ENCODE peak calls at places on chromosomes 7 and 10, in eight cellular contexts. One of them, this sample, is unnamed.

GRCh38 chr10:69088801-69089501 is 1.0 kb downstream of the SRGN start:
- DNase-seq in dorsolateral prefrontal cortex: no peak
- DNase-seq in colonic mucosa: no peak
- DNase-seq in heart right ventricle: no peak
- DNase-seq in mammary epithelial cell: no peak
- DNase-seq in IMR-90: peak
- DNase-seq in bronchial epithelial cell: no peak
- DNase-seq in CD8-positive, alpha-beta memory T cell: peak
- DNase-seq in this sample: no peak

GRCh38 chr7:12630615-12630884 is 56.9 kb upstream of the ARL4A start:
- DNase-seq in CD8-positive, alpha-beta memory T cell: no peak
- DNase-seq in IMR-90: no peak
- DNase-seq in heart right ventricle: no peak
- DNase-seq in bronchial epithelial cell: no peak
- DNase-seq in mammary epithelial cell: no peak
- DNase-seq in colonic mucosa: no peak
- DNase-seq in dorsolateral prefrontal cortex: no peak
- DNase-seq in this sample: no peak

GRCh38 chr7:85103962-85104361 is 82.9 kb downstream of the SEMA3D start:
- DNase-seq in heart right ventricle: no peak
- DNase-seq in IMR-90: peak
- DNase-seq in colonic mucosa: no peak
- DNase-seq in mammary epithelial cell: peak
- DNase-seq in CD8-positive, alpha-beta memory T cell: no peak
- DNase-seq in bronchial epithelial cell: peak
- DNase-seq in dorsolateral prefrontal cortex: no peak
- DNase-seq in this sample: no peak

GRCh38 chr10:14822879-14823755 is 14.7 kb downstream of the CDNF start:
- DNase-seq in heart right ventricle: no peak
- DNase-seq in CD8-positive, alpha-beta memory T cell: peak
- DNase-seq in dorsolateral prefrontal cortex: peak
- DNase-seq in mammary epithelial cell: peak
- DNase-seq in bronchial epithelial cell: peak
- DNase-seq in colonic mucosa: peak
- DNase-seq in IMR-90: peak
- DNase-seq in this sample: no peak

GRCh38 chr10:9621216-9621615 is 1396.5 kb upstream of the CELF2 start:
- DNase-seq in bronchial epithelial cell: no peak
- DNase-seq in CD8-positive, alpha-beta memory T cell: no peak
- DNase-seq in colonic mucosa: no peak
- DNase-seq in dorsolateral prefrontal cortex: no peak
- DNase-seq in mammary epithelial cell: no peak
- DNase-seq in IMR-90: peak
- DNase-seq in heart right ventricle: no peak
- DNase-seq in this sample: no peak

GRCh38 chr7:116810267-116811116 is 51.9 kb upstream of the CAPZA2 start:
- DNase-seq in bronchial epithelial cell: no peak
- DNase-seq in heart right ventricle: no peak
- DNase-seq in mammary epithelial cell: no peak
- DNase-seq in dorsolateral prefrontal cortex: no peak
- DNase-seq in colonic mucosa: no peak
- DNase-seq in CD8-positive, alpha-beta memory T cell: no peak
- DNase-seq in IMR-90: no peak
- DNase-seq in this sample: no peak

GRCh38 chr7:121286742-121287699 is 41.8 kb upstream of the WNT16 start:
- DNase-seq in bronchial epithelial cell: peak
- DNase-seq in IMR-90: peak
- DNase-seq in dorsolateral prefrontal cortex: no peak
- DNase-seq in mammary epithelial cell: peak
- DNase-seq in colonic mucosa: no peak
- DNase-seq in CD8-positive, alpha-beta memory T cell: no peak
- DNase-seq in heart right ventricle: no peak
- DNase-seq in this sample: no peak

GRCh38 chr7:19489162-19489820 is 219.5 kb downstream of the POLR1F start:
- DNase-seq in colonic mucosa: no peak
- DNase-seq in IMR-90: no peak
- DNase-seq in CD8-positive, alpha-beta memory T cell: no peak
- DNase-seq in heart right ventricle: no peak
- DNase-seq in bronchial epithelial cell: no peak
- DNase-seq in mammary epithelial cell: no peak
- DNase-seq in dorsolateral prefrontal cortex: no peak
- DNase-seq in this sample: no peak

GRCh38 chr7:149854611-149855367 is 16.6 kb downstream of the ZNF862 start:
- DNase-seq in colonic mucosa: peak
- DNase-seq in heart right ventricle: peak
- DNase-seq in CD8-positive, alpha-beta memory T cell: peak
- DNase-seq in bronchial epithelial cell: peak
- DNase-seq in mammary epithelial cell: peak
- DNase-seq in dorsolateral prefrontal cortex: no peak
- DNase-seq in IMR-90: peak
- DNase-seq in this sample: no peak

GRCh38 chr10:59977486-59977885 is 71.1 kb upstream of the CCDC6 start:
- DNase-seq in colonic mucosa: no peak
- DNase-seq in bronchial epithelial cell: no peak
- DNase-seq in CD8-positive, alpha-beta memory T cell: no peak
- DNase-seq in mammary epithelial cell: no peak
- DNase-seq in IMR-90: no peak
- DNase-seq in heart right ventricle: no peak
- DNase-seq in dorsolateral prefrontal cortex: no peak
- DNase-seq in this sample: no peak

GRCh38 chr10:66928000-66928770 is 2.3 kb downstream of the LRRTM3 start:
- DNase-seq in mammary epithelial cell: no peak
- DNase-seq in CD8-positive, alpha-beta memory T cell: no peak
- DNase-seq in heart right ventricle: no peak
- DNase-seq in dorsolateral prefrontal cortex: peak
- DNase-seq in colonic mucosa: no peak
- DNase-seq in bronchial epithelial cell: no peak
- DNase-seq in IMR-90: peak
- DNase-seq in this sample: no peak

GRCh38 chr7:143331179-143331825 is 15.4 kb downstream of the CLCN1 start:
- DNase-seq in IMR-90: peak
- DNase-seq in dorsolateral prefrontal cortex: no peak
- DNase-seq in mammary epithelial cell: peak
- DNase-seq in bronchial epithelial cell: peak
- DNase-seq in colonic mucosa: no peak
- DNase-seq in CD8-positive, alpha-beta memory T cell: no peak
- DNase-seq in heart right ventricle: no peak
- DNase-seq in this sample: no peak

GRCh38 chr10:113045155-113046055 is 95.4 kb downstream of the TCF7L2 start:
- DNase-seq in dorsolateral prefrontal cortex: no peak
- DNase-seq in colonic mucosa: no peak
- DNase-seq in IMR-90: peak
- DNase-seq in mammary epithelial cell: peak
- DNase-seq in CD8-positive, alpha-beta memory T cell: no peak
- DNase-seq in heart right ventricle: no peak
- DNase-seq in bronchial epithelial cell: peak
- DNase-seq in this sample: no peak

GRCh38 chr10:128716181-128716580 is 590.0 kb upstream of the MKI67 start:
- DNase-seq in heart right ventricle: no peak
- DNase-seq in colonic mucosa: no peak
- DNase-seq in mammary epithelial cell: no peak
- DNase-seq in CD8-positive, alpha-beta memory T cell: no peak
- DNase-seq in bronchial epithelial cell: no peak
- DNase-seq in dorsolateral prefrontal cortex: no peak
- DNase-seq in IMR-90: no peak
- DNase-seq in this sample: no peak

GRCh38 chr10:3995302-3996210 is 210.5 kb upstream of the KLF6 start:
- DNase-seq in CD8-positive, alpha-beta memory T cell: no peak
- DNase-seq in mammary epithelial cell: peak
- DNase-seq in bronchial epithelial cell: peak
- DNase-seq in heart right ventricle: no peak
- DNase-seq in dorsolateral prefrontal cortex: no peak
- DNase-seq in colonic mucosa: no peak
- DNase-seq in IMR-90: peak
- DNase-seq in this sample: no peak

GRCh38 chr10:133224861-133225366 is 5.1 kb upstream of the UTF1 start:
- DNase-seq in dorsolateral prefrontal cortex: no peak
- DNase-seq in colonic mucosa: no peak
- DNase-seq in IMR-90: no peak
- DNase-seq in bronchial epithelial cell: no peak
- DNase-seq in CD8-positive, alpha-beta memory T cell: no peak
- DNase-seq in heart right ventricle: no peak
- DNase-seq in mammary epithelial cell: no peak
- DNase-seq in this sample: no peak
- H3K4me3 ChIP-seq in dorsolateral prefrontal cortex: no peak
- H3K4me3 ChIP-seq in colonic mucosa: no peak
- H3K4me3 ChIP-seq in IMR-90: no peak
- H3K4me3 ChIP-seq in bronchial epithelial cell: no peak
- H3K4me3 ChIP-seq in CD8-positive, alpha-beta memory T cell: no peak
- H3K4me3 ChIP-seq in heart right ventricle: no peak
- H3K4me3 ChIP-seq in mammary epithelial cell: no peak
- H3K4me3 ChIP-seq in this sample: no peak

DNA sequence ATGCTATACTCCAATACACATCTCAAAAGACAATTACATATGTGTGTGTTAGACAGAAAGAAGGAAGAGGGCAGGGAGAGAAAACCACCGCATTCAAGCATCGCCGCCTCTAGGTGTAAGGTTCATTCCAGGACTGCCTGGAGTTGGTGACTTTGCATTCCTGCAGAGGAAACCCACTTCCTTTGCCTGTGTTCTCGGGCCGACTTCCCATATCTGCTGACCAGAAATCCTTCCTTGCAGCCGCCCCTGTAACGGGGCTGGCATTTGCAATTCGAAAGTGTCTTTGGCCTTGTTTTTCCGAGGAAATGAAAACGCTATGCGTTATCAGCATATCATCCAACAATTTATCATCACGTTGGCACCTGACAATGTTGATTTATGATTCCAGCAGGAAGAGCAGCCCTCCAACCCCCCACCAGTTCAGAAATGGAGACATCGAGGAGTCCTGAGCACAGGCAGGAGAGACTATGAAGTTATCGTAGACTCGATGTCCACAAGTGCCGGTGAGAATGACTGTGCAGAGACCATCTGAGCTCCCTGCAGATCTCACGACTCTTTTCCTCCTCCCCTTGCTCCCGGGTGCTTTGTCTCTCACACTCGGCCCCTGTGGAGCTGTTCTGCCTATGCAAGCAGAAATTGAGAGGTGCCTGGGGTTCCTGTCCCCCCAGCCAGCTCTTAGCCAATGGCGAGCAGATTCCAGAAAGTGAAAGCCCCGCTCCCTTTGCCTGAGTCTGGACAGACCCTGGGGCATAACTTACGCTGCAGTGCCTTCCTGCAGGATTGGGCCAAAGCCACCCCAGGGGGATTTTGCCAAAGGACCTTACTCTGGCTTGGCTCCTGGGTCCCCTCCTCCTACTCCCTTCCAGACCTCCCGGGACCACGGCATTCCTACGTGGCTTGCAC is 68.9 kb upstream of the FOXK1 start:
- DNase-seq in bronchial epithelial cell: peak
- DNase-seq in CD8-positive, alpha-beta memory T cell: no peak
- DNase-seq in heart right ventricle: no peak
- DNase-seq in IMR-90: peak
- DNase-seq in mammary epithelial cell: peak
- DNase-seq in colonic mucosa: no peak
- DNase-seq in dorsolateral prefrontal cortex: no peak
- DNase-seq in this sample: peak
- H3K4me3 ChIP-seq in bronchial epithelial cell: no peak
- H3K4me3 ChIP-seq in CD8-positive, alpha-beta memory T cell: no peak
- H3K4me3 ChIP-seq in heart right ventricle: peak
- H3K4me3 ChIP-seq in IMR-90: no peak
- H3K4me3 ChIP-seq in mammary epithelial cell: no peak
- H3K4me3 ChIP-seq in colonic mucosa: peak
- H3K4me3 ChIP-seq in dorsolateral prefrontal cortex: peak
- H3K4me3 ChIP-seq in this sample: peak

DNA sequence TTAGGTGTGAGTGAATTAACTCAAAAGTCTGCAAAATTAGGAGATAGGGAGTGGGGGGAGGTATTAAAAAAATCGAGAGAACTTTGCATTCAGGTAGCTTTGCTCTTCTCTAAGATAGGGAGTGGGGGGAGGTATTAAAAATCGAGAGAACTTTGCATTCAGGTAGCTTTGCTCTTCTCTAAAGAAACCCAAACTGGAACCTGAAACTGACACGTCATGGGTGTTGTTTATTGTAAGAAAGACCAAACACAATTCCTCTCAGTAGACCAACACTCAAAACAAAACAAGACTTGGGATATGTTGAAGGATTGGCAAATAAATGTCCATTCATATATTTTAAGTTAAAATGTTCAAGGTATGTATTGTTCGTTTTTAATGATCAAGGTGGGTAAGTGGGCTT is 87.9 kb downstream of the KIAA1549 start:
- DNase-seq in IMR-90: no peak
- DNase-seq in mammary epithelial cell: no peak
- DNase-seq in heart right ventricle: no peak
- DNase-seq in bronchial epithelial cell: no peak
- DNase-seq in dorsolateral prefrontal cortex: no peak
- DNase-seq in colonic mucosa: no peak
- DNase-seq in CD8-positive, alpha-beta memory T cell: no peak
- DNase-seq in this sample: no peak
- H3K4me3 ChIP-seq in IMR-90: no peak
- H3K4me3 ChIP-seq in mammary epithelial cell: no peak
- H3K4me3 ChIP-seq in heart right ventricle: no peak
- H3K4me3 ChIP-seq in bronchial epithelial cell: no peak
- H3K4me3 ChIP-seq in dorsolateral prefrontal cortex: no peak
- H3K4me3 ChIP-seq in colonic mucosa: no peak
- H3K4me3 ChIP-seq in CD8-positive, alpha-beta memory T cell: no peak
- H3K4me3 ChIP-seq in this sample: no peak

DNA sequence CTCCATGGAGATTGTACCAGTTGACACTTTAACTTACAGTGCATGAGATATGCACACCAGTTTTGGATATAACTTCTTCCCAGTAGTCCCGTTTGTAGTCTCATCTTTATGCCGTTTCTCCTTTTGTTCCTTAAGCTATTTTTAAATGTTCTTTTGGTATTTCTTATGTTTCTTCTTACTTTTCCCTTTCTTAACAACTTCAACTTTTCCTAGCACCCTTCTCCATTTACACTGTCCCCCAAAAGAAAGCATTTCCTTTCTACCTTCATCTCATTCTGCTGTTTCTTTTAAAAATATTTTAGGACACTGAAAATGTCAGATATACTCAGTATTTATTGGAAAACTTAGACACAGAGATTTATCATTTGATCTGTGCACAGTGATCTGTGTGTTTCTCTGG is 1.5 kb downstream of the PSMC2 start:
- DNase-seq in IMR-90: no peak
- DNase-seq in bronchial epithelial cell: no peak
- DNase-seq in heart right ventricle: no peak
- DNase-seq in CD8-positive, alpha-beta memory T cell: no peak
- DNase-seq in colonic mucosa: no peak
- DNase-seq in dorsolateral prefrontal cortex: no peak
- DNase-seq in mammary epithelial cell: no peak
- DNase-seq in this sample: no peak
- H3K4me3 ChIP-seq in IMR-90: peak
- H3K4me3 ChIP-seq in bronchial epithelial cell: peak
- H3K4me3 ChIP-seq in heart right ventricle: peak
- H3K4me3 ChIP-seq in CD8-positive, alpha-beta memory T cell: peak
- H3K4me3 ChIP-seq in colonic mucosa: peak
- H3K4me3 ChIP-seq in dorsolateral prefrontal cortex: peak
- H3K4me3 ChIP-seq in mammary epithelial cell: peak
- H3K4me3 ChIP-seq in this sample: peak

DNA sequence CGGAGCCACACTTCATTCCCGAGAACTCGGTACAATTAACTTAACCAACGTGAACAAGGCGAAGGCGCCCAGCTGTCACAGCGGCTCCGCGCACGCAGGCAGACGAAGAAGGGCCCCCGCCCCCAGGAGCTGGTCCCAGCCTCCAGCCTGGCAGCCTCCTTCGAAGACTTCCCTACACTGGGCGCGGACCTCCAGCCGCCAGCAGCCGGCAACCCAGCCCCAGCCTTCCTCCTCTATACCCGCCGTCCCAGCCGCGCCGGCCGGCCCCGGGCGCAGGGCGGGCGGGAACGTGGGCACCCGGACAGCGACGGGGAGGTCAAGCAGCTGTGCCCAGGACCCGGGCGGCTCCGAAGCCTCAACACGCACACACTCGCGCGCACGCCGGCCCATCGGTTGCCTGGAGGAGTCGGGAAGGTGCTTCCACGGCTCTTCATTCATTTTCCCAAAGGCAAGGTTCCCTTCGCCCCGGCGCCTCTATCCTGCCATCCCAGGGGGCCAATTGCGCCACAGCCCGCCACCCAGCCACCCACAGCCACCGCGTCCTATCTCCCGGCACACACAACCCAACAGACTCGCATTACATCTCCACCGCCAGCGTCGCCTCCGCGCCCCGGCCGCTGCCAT is 1.6 kb downstream of the CHST15 start:
- DNase-seq in CD8-positive, alpha-beta memory T cell: no peak
- DNase-seq in bronchial epithelial cell: no peak
- DNase-seq in dorsolateral prefrontal cortex: no peak
- DNase-seq in IMR-90: no peak
- DNase-seq in colonic mucosa: no peak
- DNase-seq in heart right ventricle: peak
- DNase-seq in mammary epithelial cell: peak
- DNase-seq in this sample: peak
- H3K4me3 ChIP-seq in CD8-positive, alpha-beta memory T cell: no peak
- H3K4me3 ChIP-seq in bronchial epithelial cell: peak
- H3K4me3 ChIP-seq in dorsolateral prefrontal cortex: peak
- H3K4me3 ChIP-seq in IMR-90: no peak
- H3K4me3 ChIP-seq in colonic mucosa: peak
- H3K4me3 ChIP-seq in heart right ventricle: peak
- H3K4me3 ChIP-seq in mammary epithelial cell: peak
- H3K4me3 ChIP-seq in this sample: peak

This sample was measured in tibial artery.